ENCODE peak calls at places on chromosomes 7 and 10, in seven cellular contexts. U, Y, Z, I, K, B and W are unnamed samples.

GRCh38 chr7:67100956-67101361 is 104.3 kb downstream of the TYW1 start:
- DNase-seq in U (no peak), Y (no peak), Z (no peak), I (no peak), K (no peak), B (no peak), W (no peak)

GRCh38 chr7:117062300-117062699 is 109.0 kb downstream of the ST7 start:
- DNase-seq in U (no peak), Y (no peak), Z (peak), I (no peak), K (no peak), B (no peak), W (no peak)

GRCh38 chr7:90743626-90744025 is 147.5 kb downstream of the CDK14 start:
- DNase-seq in U (no peak), Y (no peak), Z (no peak), I (no peak), K (no peak), B (no peak), W (no peak)

GRCh38 chr10:7121154-7121797 is 289.6 kb downstream of the SFMBT2 start:
- DNase-seq in U (peak), Y (peak), Z (peak), I (peak), K (no peak), B (peak), W (peak)

GRCh38 chr10:117967149-117967548 is 79.6 kb downstream of the RAB11FIP2 start:
- DNase-seq in U (no peak), Y (no peak), Z (no peak), I (no peak), K (no peak), B (no peak), W (no peak)

GRCh38 chr7:102140952-102141370 is 145.7 kb upstream of the SH2B2 start:
- DNase-seq in U (peak), Y (no peak), Z (no peak), I (peak), K (no peak), B (no peak), W (no peak)

GRCh38 chr10:131979821-131980270 is 1.9 kb downstream of the BNIP3 start:
- DNase-seq in U (no peak), Y (peak), Z (peak), I (no peak), K (no peak), B (no peak), W (no peak)

GRCh38 chr7:30276203-30276900 is 8.0 kb upstream of the ZNRF2 start:
- DNase-seq in U (peak), Y (peak), Z (peak), I (peak), K (no peak), B (no peak), W (peak)

GRCh38 chr7:8388257-8388625 is 45.2 kb upstream of the NXPH1 start:
- DNase-seq in U (no peak), Y (no peak), Z (no peak), I (no peak), K (no peak), B (no peak), W (no peak)

GRCh38 chr10:5650664-5651063 is 15.7 kb downstream of the ASB13 start:
- DNase-seq in U (no peak), Y (no peak), Z (no peak), I (no peak), K (no peak), B (no peak), W (no peak)

GRCh38 chr10:58898854-58899573 is 277.4 kb upstream of the PHYHIPL start:
- DNase-seq in U (no peak), Y (no peak), Z (no peak), I (no peak), K (no peak), B (no peak), W (no peak)

GRCh38 chr7:98364220-98364619 is 36.7 kb downstream of the BAIAP2L1 start:
- DNase-seq in U (no peak), Y (no peak), Z (no peak), I (no peak), K (no peak), B (no peak), W (no peak)

GRCh38 chr7:29565982-29566746 is 2.5 kb downstream of the PRR15 start:
- DNase-seq in U (no peak), Y (no peak), Z (peak), I (no peak), K (no peak), B (no peak), W (no peak)

GRCh38 chr7:96285579-96285978 is 36.3 kb downstream of the SLC25A13 start:
- DNase-seq in U (no peak), Y (no peak), Z (no peak), I (no peak), K (no peak), B (no peak), W (peak)

GRCh38 chr7:101684980-101685323 is 55.9 kb upstream of the MYL10 start:
- DNase-seq in U (no peak), Y (no peak), Z (no peak), I (no peak), K (no peak), B (no peak), W (no peak)

GRCh38 chr7:155804897-155805825 is 7.1 kb downstream of the SHH start:
- DNase-seq in U (peak), Y (peak), Z (peak), I (peak), K (peak), B (no peak), W (peak)

GRCh38 chr10:66747451-66747850 is 178.4 kb upstream of the LRRTM3 start:
- DNase-seq in U (no peak), Y (peak), Z (peak), I (no peak), K (no peak), B (no peak), W (no peak)

GRCh38 chr7:44805950-44806349 is 9.5 kb downstream of the PPIA start:
- DNase-seq in U (no peak), Y (no peak), Z (no peak), I (no peak), K (no peak), B (no peak), W (no peak)

GRCh38 chr10:34689053-34689452 is 126.0 kb downstream of the PARD3 start:
- DNase-seq in U (no peak), Y (peak), Z (peak), I (no peak), K (no peak), B (no peak), W (no peak)

GRCh38 chr7:50653997-50654425 is 88.8 kb upstream of the DDC start:
- DNase-seq in U (no peak), Y (no peak), Z (no peak), I (peak), K (no peak), B (no peak), W (no peak)

GRCh38 chr7:159237022-159237421 is 92.4 kb upstream of the VIPR2 start:
- DNase-seq in U (no peak), Y (no peak), Z (no peak), I (no peak), K (no peak), B (no peak), W (no peak)

GRCh38 chr10:128932071-128932820 is 534.8 kb upstream of the MGMT start:
- DNase-seq in U (no peak), Y (peak), Z (no peak), I (no peak), K (no peak), B (no peak), W (no peak)